ENCODE peak calls at places on chromosomes 4 and X, in five cellular contexts. T is effector memory CD8-positive, alpha-beta T cell; S is MM.1S; Q is stimulated activated CD4-positive, alpha-beta T cell treated with anti-CD3 and anti-CD28 coated beads, TNF-alpha, amount 100 ng/mL, for 48 hours; R is NCI-H345. B is an unnamed sample.

GRCh38 chrX:97332963-97333362 is 449.3 kb downstream of the RPA4 start:
- DNase-seq in T (no peak), S (no peak), Q (no peak), R (no peak), B (no peak)

GRCh38 chrX:16125520-16126149 is 2.3 kb downstream of the GRPR start:
- DNase-seq in T (no peak), S (peak), Q (no peak), R (peak), B (no peak)

GRCh38 chr4:57053508-57053907 is 56.7 kb downstream of the IGFBP7 start:
- DNase-seq in T (no peak), S (no peak), Q (no peak), R (no peak), B (no peak)

GRCh38 chr4:172515266-172515879 is 653.2 kb upstream of the GALNT7 start:
- DNase-seq in T (no peak), S (no peak), Q (no peak), R (no peak), B (no peak)

GRCh38 chr4:140233811-140234696 is 80.1 kb upstream of the MAML3 start:
- DNase-seq in T (no peak), S (no peak), Q (no peak), R (no peak), B (no peak)

GRCh38 chr4:123877561-123877960 is 481.0 kb downstream of the SPRY1 start:
- DNase-seq in T (no peak), S (no peak), Q (no peak), R (no peak), B (no peak)

GRCh38 chrX:131279617-131280016 is 9.5 kb downstream of the IGSF1 start:
- DNase-seq in T (no peak), S (no peak), Q (no peak), R (no peak), B (no peak)

GRCh38 chr4:53119685-53120084 is 246.2 kb downstream of the SCFD2 start:
- DNase-seq in T (no peak), S (no peak), Q (no peak), R (no peak), B (no peak)

GRCh38 chr4:156685308-156685707 is 286.3 kb downstream of the PDGFC start:
- DNase-seq in T (no peak), S (no peak), Q (no peak), R (no peak), B (no peak)

GRCh38 chr4:100657187-100657586 is 139.4 kb upstream of the EMCN start:
- DNase-seq in T (no peak), S (no peak), Q (no peak), R (no peak), B (no peak)

GRCh38 chr4:75169020-75169814 is 236.3 kb downstream of the PARM1 start:
- DNase-seq in T (no peak), S (no peak), Q (no peak), R (no peak), B (no peak)

GRCh38 chr4:123573866-123574508 is 177.4 kb downstream of the SPRY1 start:
- DNase-seq in T (no peak), S (no peak), Q (no peak), R (no peak), B (no peak)

GRCh38 chr4:74878323-74878722 is 54.6 kb upstream of the PARM1 start:
- DNase-seq in T (no peak), S (no peak), Q (no peak), R (no peak), B (no peak)

GRCh38 chrX:73851014-73852009 is 288.3 kb downstream of the CHIC1 start:
- DNase-seq in T (no peak), S (peak), Q (no peak), R (no peak), B (no peak)

GRCh38 chr4:183098080-183098722 is 856 bp upstream of the WWC2 start:
- DNase-seq in T (no peak), S (peak), Q (no peak), R (no peak), B (no peak)

GRCh38 chrX:153646620-153647373 is at the start of gene DUSP9:
- DNase-seq in T (no peak), S (no peak), Q (no peak), R (no peak), B (no peak)

GRCh38 chr4:6938237-6938636 is 28.6 kb downstream of the TBC1D14 start:
- DNase-seq in T (no peak), S (no peak), Q (no peak), R (no peak), B (no peak)

GRCh38 chrX:69133561-69134542 is 31.4 kb downstream of the PJA1 start:
- DNase-seq in T (no peak), S (no peak), Q (no peak), R (no peak), B (no peak)

GRCh38 chr4:11399461-11399971 is 29.2 kb downstream of the HS3ST1 start:
- DNase-seq in T (no peak), S (no peak), Q (no peak), R (no peak), B (no peak)

GRCh38 chr4:85929926-85930325 is 429.9 kb downstream of the MAPK10 start:
- DNase-seq in T (no peak), S (no peak), Q (no peak), R (peak), B (no peak)

GRCh38 chr4:1405636-1406415 is 416 bp downstream of the NKX1-1 start:
- DNase-seq in T (no peak), S (no peak), Q (no peak), R (no peak), B (no peak)